ENCODE peak calls at places on chromosome 22, in seven cellular contexts. D is CD8-positive, alpha-beta T cell; S is endothelial cell; M is stimulated activated CD4-positive, alpha-beta T cell treated with anti-CD3 and anti-CD28 coated beads, Interleukin-1b, Interleukin-23, amount 100 ng/mL, for 24 hours; F is K562; Y is Ammon's horn; E is NCI-H2029. O is an unnamed sample.

GRCh38 chr22:36395922-36396321 is 8.2 kb upstream of the MYH9 start:
- DNase-seq in D (no peak), S (no peak), M (no peak), F (no peak), Y (no peak), E (peak), O (no peak)

GRCh38 chr22:22681221-22681739 is 36.9 kb downstream of the GGTLC2 start:
- DNase-seq in D (no peak), S (no peak), M (no peak), F (no peak), Y (no peak), E (no peak), O (peak)

GRCh38 chr22:17974087-17974486 is 50.3 kb downstream of the MICAL3 start:
- DNase-seq in D (no peak), S (no peak), M (no peak), F (no peak), Y (no peak), E (no peak), O (no peak)

GRCh38 chr22:42910221-42910942 is 53.3 kb upstream of the ARFGAP3 start:
- DNase-seq in D (no peak), S (no peak), M (no peak), F (no peak), Y (no peak), E (peak), O (no peak)

GRCh38 chr22:26902401-26903029 is 245.1 kb downstream of the MIAT start:
- DNase-seq in D (no peak), S (no peak), M (no peak), F (no peak), Y (no peak), E (no peak), O (no peak)

GRCh38 chr22:30575011-30575671 is 676 bp upstream of the GAL3ST1 start:
- DNase-seq in D (no peak), S (no peak), M (no peak), F (no peak), Y (peak), E (no peak), O (no peak)

GRCh38 chr22:29040385-29041275 is 21.0 kb downstream of the C22orf31 start:
- DNase-seq in D (peak), S (peak), M (peak), F (peak), Y (peak), E (peak), O (peak)

GRCh38 chr22:32237021-32237420 is 18.1 kb downstream of the SLC5A4 start:
- DNase-seq in D (no peak), S (no peak), M (no peak), F (no peak), Y (no peak), E (no peak), O (no peak)

GRCh38 chr22:40603088-40603605 is 33.4 kb downstream of the MRTFA start:
- DNase-seq in D (no peak), S (no peak), M (no peak), F (no peak), Y (no peak), E (no peak), O (no peak)

GRCh38 chr22:49261616-49262015 is 566.1 kb downstream of the BRD1 start:
- DNase-seq in D (no peak), S (no peak), M (no peak), F (no peak), Y (no peak), E (no peak), O (no peak)

GRCh38 chr22:36328635-36329216 is 59.0 kb downstream of the MYH9 start:
- DNase-seq in D (peak), S (no peak), M (no peak), F (peak), Y (no peak), E (no peak), O (peak)

GRCh38 chr22:32413715-32414114 is 1.7 kb upstream of the RTCB start:
- DNase-seq in D (no peak), S (peak), M (no peak), F (no peak), Y (no peak), E (no peak), O (peak)

GRCh38 chr22:32897400-32897799 is 95.9 kb downstream of the TIMP3 start:
- DNase-seq in D (no peak), S (no peak), M (no peak), F (no peak), Y (no peak), E (no peak), O (no peak)

GRCh38 chr22:38755911-38756532 is at the start of gene SUN2:
- DNase-seq in D (peak), S (peak), M (peak), F (peak), Y (peak), E (peak), O (peak)

GRCh38 chr22:48404801-48405447 is 1422.7 kb downstream of the BRD1 start:
- DNase-seq in D (no peak), S (no peak), M (no peak), F (no peak), Y (no peak), E (no peak), O (no peak)

O was measured in GM20000.